ENCODE peak calls at places on chromosomes 5 and 9, in seven cellular contexts. O is endodermal cell, H is HepG2, Q is Peyer's patch, U is thyroid gland, E is tibial nerve, B is PC-9. M is an unnamed sample. For H3K36me3, the result is how much of the 10 kb centered on the place peaks cover.

GRCh38 chr5:172770374-172770674 is 671 bp downstream of the DUSP1 start:
- DNase-seq in O (no peak), H (no peak), Q (no peak), U (no peak), E (no peak), B (no peak), M (no peak)

GRCh38 chr9:136409557-136410455 is 608 bp downstream of the ENTR1 start:
- DNase-seq in O (peak), H (peak), Q (peak), U (peak), E (no peak), B (peak), M (no peak)

GRCh38 chr5:51958473-51958872 is 575.2 kb downstream of the ISL1 start:
- DNase-seq in O (no peak), H (no peak), Q (no peak), U (no peak), E (no peak), B (no peak), M (no peak)

GRCh38 chr5:142817961-142818431 is 47.8 kb downstream of the ARHGAP26 start:
- DNase-seq in O (no peak), H (no peak), Q (no peak), U (peak), E (no peak), B (no peak), M (no peak)

GRCh38 chr9:12784461-12785250 is 9.8 kb downstream of the LURAP1L start:
- DNase-seq in O (no peak), H (peak), Q (no peak), U (peak), E (no peak), B (peak), M (no peak)

GRCh38 chr5:27414099-27414498 is 375.7 kb upstream of the CDH9 start:
- DNase-seq in O (no peak), H (no peak), Q (no peak), U (no peak), E (no peak), B (no peak), M (no peak)

GRCh38 chr5:37133939-37134338 is 115.2 kb downstream of the CPLANE1 start:
- DNase-seq in O (no peak), H (no peak), Q (no peak), U (no peak), E (no peak), B (peak), M (no peak)

GRCh38 chr9:121700165-121700830 is 48.9 kb downstream of the DAB2IP start:
- DNase-seq in O (peak), H (no peak), Q (peak), U (peak), E (peak), B (no peak), M (peak)

GRCh38 chr9:33750307-33750838 is 45.0 kb upstream of the PRSS3 start:
- DNase-seq in O (no peak), H (no peak), Q (no peak), U (peak), E (no peak), B (peak), M (no peak)

GRCh38 chr5:69528015-69528414 is 32.0 kb upstream of the GTF2H2C start:
- DNase-seq in O (no peak), H (no peak), Q (no peak), U (peak), E (no peak), B (peak), M (no peak)

GRCh38 chr5:138180183-138180782 is 1.4 kb downstream of the KIF20A start:
- DNase-seq in O (no peak), H (peak), Q (no peak), U (no peak), E (no peak), B (peak), M (no peak)

GRCh38 chr5:131461742-131462141 is 173.3 kb downstream of the RAPGEF6 start:
- DNase-seq in O (no peak), H (no peak), Q (no peak), U (no peak), E (no peak), B (no peak), M (no peak)

GRCh38 chr9:85900504-85901201 is 40.3 kb upstream of the NAA35 start:
- DNase-seq in O (peak), H (no peak), Q (no peak), U (no peak), E (peak), B (no peak), M (no peak)

GRCh38 chr9:136326061-136326776 is 1.1 kb upstream of the GPSM1 start:
- DNase-seq in O (peak), H (no peak), Q (no peak), U (no peak), E (no peak), B (no peak), M (no peak)

GRCh38 chr5:163453705-163454104 is 6.2 kb downstream of the NUDCD2 start:
- DNase-seq in O (no peak), H (no peak), Q (no peak), U (no peak), E (no peak), B (no peak), M (no peak)

GRCh38 chr9:31597977-31598376 is 786.5 kb upstream of the ACO1 start:
- DNase-seq in O (no peak), H (peak), Q (no peak), U (no peak), E (no peak), B (peak), M (no peak)

GRCh38 chr5:176542596-176543427 is 5.6 kb upstream of the RNF44 start:
- DNase-seq in O (peak), H (no peak), Q (no peak), U (peak), E (no peak), B (no peak), M (no peak)

GRCh38 chr5:134502259-134502658 is 23.2 kb upstream of the JADE2 start:
- DNase-seq in O (no peak), H (no peak), Q (no peak), U (no peak), E (no peak), B (no peak), M (no peak)

GRCh38 chr5:73129143-73129542 is 8.8 kb downstream of the TMEM171 start:
- DNase-seq in O (no peak), H (no peak), Q (no peak), U (no peak), E (no peak), B (no peak), M (no peak)

DNA sequence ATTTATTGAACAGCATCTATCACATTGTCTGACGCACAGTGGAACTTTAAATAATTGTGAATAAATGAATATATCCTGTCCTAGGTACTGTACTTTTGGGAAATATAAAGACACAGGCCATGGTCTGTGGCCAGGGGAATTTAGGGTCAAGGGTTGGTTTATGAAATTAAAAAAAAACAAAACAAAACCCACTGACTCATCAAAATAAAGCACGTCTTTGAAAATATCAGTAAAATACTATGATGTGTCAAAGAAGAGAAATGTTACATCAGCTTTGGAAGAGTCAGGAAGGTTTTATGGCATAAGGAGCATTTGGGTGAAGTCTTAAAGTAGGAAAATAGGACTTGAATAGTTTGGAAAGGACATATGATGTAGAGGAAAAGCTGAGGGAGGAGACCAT is 70.5 kb downstream of the ZNF462 start:
- DNase-seq in O (no peak), H (no peak), Q (no peak), U (no peak), E (no peak), B (no peak), M (no peak)
- H3K27ac ChIP-seq in O (no peak), H (no peak), Q (no peak), U (no peak), E (no peak), B (no peak), M (no peak)

DNA sequence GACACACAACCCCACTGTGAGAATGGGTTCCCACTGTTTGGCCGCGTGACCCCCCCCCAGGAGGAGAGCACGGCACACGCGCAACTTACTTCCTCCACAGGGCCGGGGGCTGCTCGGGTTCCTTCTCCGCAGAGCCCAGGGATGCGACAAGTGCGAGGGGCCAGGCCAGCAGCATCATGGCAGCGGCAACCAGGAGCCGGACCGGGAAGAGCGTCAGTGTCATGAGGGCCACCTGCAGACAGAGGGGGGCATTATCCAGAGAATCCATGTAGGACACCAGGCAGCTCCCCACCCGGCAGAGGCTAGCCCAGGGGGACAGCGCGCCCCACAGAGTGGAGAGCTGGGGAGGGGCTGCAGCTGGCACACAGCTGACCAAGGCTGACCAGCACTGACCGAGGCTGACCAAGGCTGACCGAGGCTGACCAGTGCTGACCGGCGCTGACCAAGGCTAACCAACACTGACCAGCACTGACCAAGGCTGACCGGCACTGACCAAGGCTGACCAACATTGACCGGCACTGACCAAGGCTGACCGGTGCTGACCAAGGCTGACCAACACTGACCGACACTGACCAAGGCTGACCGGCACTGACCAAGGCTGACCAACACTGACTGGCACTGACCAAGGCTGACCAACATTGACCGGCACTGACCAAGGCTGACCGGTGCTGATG is 22.3 kb downstream of the LPCAT1 start:
- DNase-seq in O (no peak), H (no peak), Q (no peak), U (no peak), E (no peak), B (no peak), M (no peak)
- H3K36me3 ChIP-seq in O (under half), H (half or more), Q (under half), U (under half), E (under half), B (under half), M (under half)

GRCh38 chr5:67409342-67409741 is 212.7 kb upstream of the CD180 start:
- DNase-seq in O (no peak), H (no peak), Q (no peak), U (no peak), E (no peak), B (no peak), M (no peak)
- H3K27ac ChIP-seq in O (no peak), H (no peak), Q (no peak), U (no peak), E (no peak), B (no peak), M (no peak)

DNA sequence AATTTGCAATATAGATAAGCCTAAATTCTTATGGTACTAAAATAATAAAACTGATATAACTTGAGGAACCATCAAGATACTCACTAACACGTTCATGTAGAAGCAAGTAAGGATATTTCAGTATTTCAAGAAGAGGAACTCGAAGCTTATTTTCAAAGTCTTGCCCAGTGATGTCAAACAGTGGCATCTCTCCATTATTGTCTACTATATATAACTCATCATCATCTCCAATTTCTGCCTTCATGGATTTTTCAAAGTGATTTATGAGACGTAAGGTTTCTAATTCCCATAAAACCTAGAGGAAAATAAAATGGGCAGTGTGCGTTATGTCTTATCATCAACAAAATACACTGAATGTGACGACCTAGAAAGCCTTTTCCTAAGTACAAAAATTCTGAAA is 8.6 kb downstream of the SETX start:
- DNase-seq in O (no peak), H (no peak), Q (no peak), U (no peak), E (no peak), B (no peak), M (no peak)
- H3K36me3 ChIP-seq in O (half or more), H (half or more), Q (half or more), U (half or more), E (under half), B (half or more), M (half or more)

DNA sequence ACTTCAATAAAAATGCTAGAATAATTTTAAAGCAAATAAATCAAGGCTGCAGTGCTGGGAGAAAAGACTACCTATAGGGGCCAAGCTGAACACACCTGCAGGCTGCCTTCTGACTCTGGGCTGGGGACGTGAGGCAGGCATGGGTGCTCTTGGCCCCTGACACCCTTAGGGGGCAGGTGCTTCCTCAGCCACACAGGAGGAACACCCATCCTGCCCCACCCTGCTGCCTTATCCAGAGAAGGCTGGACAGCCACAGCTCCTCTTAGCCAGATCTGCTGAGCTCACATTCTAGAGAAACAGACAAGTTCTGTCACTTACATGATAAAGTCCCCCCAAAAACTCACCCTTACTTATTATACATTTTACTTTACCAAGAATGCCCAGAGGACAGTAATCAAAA is 6.6 kb upstream of the LMX1B start:
- DNase-seq in O (no peak), H (no peak), Q (no peak), U (no peak), E (no peak), B (no peak), M (no peak)
- H3K27ac ChIP-seq in O (no peak), H (no peak), Q (no peak), U (no peak), E (no peak), B (no peak), M (no peak)

DNA sequence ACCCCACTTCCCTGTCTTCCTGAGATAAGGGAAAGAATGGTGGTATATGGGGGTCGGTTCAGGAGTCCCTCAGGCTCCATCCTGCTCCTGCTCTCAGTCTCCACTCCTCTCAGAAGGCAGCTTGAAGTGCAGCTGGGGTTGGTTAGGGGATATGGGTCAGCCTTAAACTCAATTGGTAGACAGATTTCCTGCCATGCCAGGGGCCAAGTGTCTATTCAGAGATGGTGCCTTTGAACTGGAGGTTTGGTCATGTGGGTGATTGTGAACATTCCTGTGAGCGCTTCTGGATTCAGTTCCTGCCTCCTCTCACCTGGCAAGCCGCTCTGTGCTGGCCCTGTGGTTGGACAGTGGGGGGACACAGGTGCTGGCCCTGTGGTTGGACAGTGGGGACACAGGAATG is 35.1 kb downstream of the CACNA1B start:
- DNase-seq in O (no peak), H (no peak), Q (no peak), U (no peak), E (no peak), B (no peak), M (peak)
- H3K36me3 ChIP-seq in O (under half), H (under half), Q (under half), U (under half), E (under half), B (under half), M (under half)

DNA sequence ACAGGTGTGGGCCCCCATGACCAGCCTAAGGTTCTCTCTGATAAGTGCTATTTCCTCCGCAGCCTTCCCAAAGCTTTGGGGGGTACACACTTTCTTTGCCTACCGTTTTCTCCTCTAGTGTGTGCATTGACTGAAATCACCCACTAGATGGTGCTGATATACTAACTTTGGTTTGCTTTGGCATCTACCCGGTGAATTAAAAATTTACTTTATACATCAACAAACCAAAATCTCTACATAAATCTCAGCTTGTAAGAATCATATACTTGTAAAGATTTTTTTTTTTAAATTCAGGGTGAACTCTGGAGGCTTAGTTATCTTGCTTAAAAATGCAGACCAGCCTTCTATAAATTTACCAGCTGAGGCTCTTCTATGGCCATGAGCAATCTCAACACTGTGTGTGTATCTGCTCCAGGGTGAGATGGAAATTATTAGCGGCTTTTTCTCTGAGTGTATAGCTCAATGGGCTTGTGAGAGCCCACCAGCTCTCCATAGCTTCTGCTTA is 475.7 kb upstream of the TNC start:
- DNase-seq in O (peak), H (peak), Q (no peak), U (no peak), E (peak), B (no peak), M (no peak)
- H3K27ac ChIP-seq in O (no peak), H (no peak), Q (no peak), U (no peak), E (peak), B (no peak), M (no peak)

GRCh38 chr9:37436540-37436939 is 14.0 kb downstream of the GRHPR start:
- DNase-seq in O (no peak), H (no peak), Q (no peak), U (no peak), E (no peak), B (no peak), M (no peak)
- H3K36me3 ChIP-seq in O (half or more), H (half or more), Q (half or more), U (under half), E (under half), B (under half), M (half or more)

M was measured in vagina.